ENCODE peak calls at places on chromosome 19, in four cellular contexts. C is K562, R is SK-N-SH, N is HepG2. T is an unnamed sample.
A peak's percentile ranks its signal among the peaks of the same experiment; 100 is the strongest.

GRCh38 chr19:19661675-19662251 is 1.7 kb downstream of the ATP13A1 start:
- DNase-seq in R (peak; percentile 60), N (peak; percentile 66), C (peak; percentile 32), T (peak; percentile 93)

GRCh38 chr19:38277549-38277948 is 13.2 kb downstream of the SPINT2 start:
- DNase-seq in N (no peak), C (no peak), R (no peak), T (no peak)

GRCh38 chr19:4064551-4065260 is 2.0 kb downstream of the ZBTB7A start:
- DNase-seq in R (peak; percentile 86), C (peak; percentile 72), N (no peak), T (no peak)

GRCh38 chr19:709965-710714 is 1.4 kb downstream of the PALM start:
- DNase-seq in C (no peak), N (no peak), R (peak; percentile 55), T (no peak)

GRCh38 chr19:50333737-50334617 is 4.8 kb upstream of the KCNC3 start:
- DNase-seq in N (no peak), R (peak; percentile 98), C (peak; percentile 99), T (no peak)

GRCh38 chr19:15787611-15788155 is at the start of gene OR10H5:
- DNase-seq in R (no peak), C (no peak), N (no peak), T (no peak)

GRCh38 chr19:38538793-38539528 is 78.8 kb downstream of the MAP4K1 start:
- DNase-seq in R (no peak), C (no peak), N (no peak), T (no peak)

GRCh38 chr19:6412111-6412999 is 12.3 kb downstream of the KHSRP start:
- DNase-seq in C (peak; percentile 62), R (peak; percentile 78), N (peak; percentile 49), T (no peak)

GRCh38 chr19:1425102-1425842 is 12.9 kb upstream of the RPS15 start:
- DNase-seq in C (peak; percentile 33), R (no peak), N (no peak), T (no peak)

GRCh38 chr19:38082256-38083118 is 141.5 kb downstream of the DPF1 start:
- DNase-seq in R (no peak), N (no peak), C (no peak), T (no peak)

GRCh38 chr19:53881482-53882390 is at the start of gene PRKCG:
- DNase-seq in C (peak; percentile 66), N (peak; percentile 44), R (peak; percentile 76), T (no peak)

GRCh38 chr19:57719901-57720519 is 7.4 kb downstream of the ZNF671 start:
- DNase-seq in N (no peak), R (no peak), C (no peak), T (no peak)

GRCh38 chr19:7832009-7832408 is 2.0 kb downstream of the EVI5L start:
- DNase-seq in N (no peak), C (no peak), R (no peak), T (no peak)

GRCh38 chr19:51461723-51462161 is 3.5 kb upstream of the SIGLEC8 start:
- DNase-seq in R (no peak), C (no peak), N (no peak), T (no peak)

GRCh38 chr19:4059931-4060620 is 6.6 kb downstream of the ZBTB7A start:
- DNase-seq in R (no peak), C (peak; percentile 59), N (no peak), T (peak; percentile 28)

GRCh38 chr19:40685016-40685526 is 5.4 kb downstream of the NUMBL start:
- DNase-seq in R (no peak), C (no peak), N (no peak), T (no peak)

GRCh38 chr19:45876411-45877197 is 9.3 kb downstream of the IRF2BP1 start:
- DNase-seq in N (peak; percentile 77), C (peak; percentile 80), R (peak; percentile 35), T (no peak)

GRCh38 chr19:29478578-29479565 is 46.9 kb upstream of the VSTM2B start:
- DNase-seq in R (peak; percentile 58), N (peak; percentile 13), C (peak; percentile 40), T (no peak)

GRCh38 chr19:8022275-8022674 is 16.8 kb upstream of the ELAVL1 start:
- DNase-seq in R (no peak), C (peak; percentile 34), N (no peak), T (no peak)

GRCh38 chr19:11111771-11112144 is 22.5 kb downstream of the LDLR start:
- DNase-seq in N (no peak), R (no peak), C (no peak), T (no peak)

GRCh38 chr19:49913720-49914119 is 15.3 kb upstream of the ATF5 start:
- DNase-seq in C (no peak), N (no peak), R (no peak), T (no peak)

GRCh38 chr19:2636897-2637683 is 65.4 kb downstream of the GNG7 start:
- DNase-seq in R (peak; percentile 94), C (peak; percentile 87), N (peak; percentile 34), T (no peak)

GRCh38 chr19:2629491-2630351 is 72.8 kb downstream of the GNG7 start:
- DNase-seq in R (no peak), N (peak; percentile 58), C (no peak), T (no peak)

GRCh38 chr19:21149877-21150276 is 8.0 kb downstream of the ZNF431 start:
- DNase-seq in N (no peak), C (no peak), R (no peak), T (no peak)

GRCh38 chr19:51311388-51312257 is at the start of gene IGLON5:
- DNase-seq in R (peak; percentile 99), N (no peak), C (peak; percentile 78), T (no peak)

GRCh38 chr19:52007436-52007804 is 591 bp downstream of the ZNF615 start:
- DNase-seq in R (peak; percentile 38), C (no peak), N (no peak), T (no peak)

GRCh38 chr19:50906217-50906616 is 5.0 kb downstream of the KLK4 start:
- DNase-seq in C (peak; percentile 48), N (peak; percentile 17), R (peak; percentile 57), T (no peak)

GRCh38 chr19:29193116-29193515 is 19.8 kb downstream of the UQCRFS1 start:
- DNase-seq in N (no peak), C (no peak), R (no peak), T (no peak)

GRCh38 chr19:377801-378581 is 31.0 kb downstream of the C2CD4C start:
- DNase-seq in N (no peak), R (peak; percentile 50), C (no peak), T (no peak)

GRCh38 chr19:4866595-4867424 is 657 bp downstream of the PLIN3 start:
- DNase-seq in R (peak; percentile 44), C (peak; percentile 74), N (peak; percentile 34), T (no peak)

GRCh38 chr19:23474761-23475160 is 79.5 kb upstream of the ZNF91 start:
- DNase-seq in R (no peak), N (no peak), C (no peak), T (no peak)

GRCh38 chr19:57362997-57363705 is at the start of the genes TRAPPC2B and ZNF547:
- DNase-seq in C (peak; percentile 77), N (peak; percentile 99), R (peak; percentile 90), T (peak; percentile 98)

GRCh38 chr19:53980553-53981407 is 10.7 kb upstream of the CACNG6 start:
- DNase-seq in N (peak; percentile 6), C (peak; percentile 43), R (peak; percentile 62), T (no peak)

GRCh38 chr19:42088471-42089190 is 12.7 kb downstream of the ZNF574 start:
- DNase-seq in N (no peak), R (no peak), C (no peak), T (no peak)

GRCh38 chr19:51090471-51090870 is 7.8 kb upstream of the KLK14 start:
- DNase-seq in R (no peak), N (no peak), C (no peak), T (no peak)

GRCh38 chr19:10769533-10770491 is 51.9 kb downstream of the DNM2 start:
- DNase-seq in R (peak; percentile 80), C (peak; percentile 56), N (peak; percentile 76), T (no peak)

GRCh38 chr19:4371898-4372629 is 28.3 kb downstream of the SH3GL1 start:
- DNase-seq in C (peak; percentile 55), N (no peak), R (no peak), T (no peak)

GRCh38 chr19:42325896-42326771 is 699 bp downstream of the MEGF8 start:
- DNase-seq in C (peak; percentile 50), R (peak; percentile 62), N (no peak), T (no peak)

GRCh38 chr19:48724796-48725753 is 5.5 kb upstream of the MAMSTR start:
- DNase-seq in C (peak; percentile 72), N (no peak), R (peak; percentile 75), T (no peak)

GRCh38 chr19:55644191-55644833 is 863 bp downstream of the ZNF581 start:
- DNase-seq in N (no peak), C (no peak), R (peak; percentile 9), T (no peak)

GRCh38 chr19:55643733-55644116 is 276 bp downstream of the ZNF581 start:
- DNase-seq in C (peak; percentile 63), R (no peak), N (no peak), T (no peak)

GRCh38 chr19:55641376-55642152 is 762 bp downstream of the ZNF580 start:
- DNase-seq in C (no peak), R (peak; percentile 45), N (no peak), T (no peak)

GRCh38 chr19:55642153-55643002 is 1.1 kb upstream of the ZNF581 start:
- DNase-seq in C (no peak), N (no peak), R (peak; percentile 47), T (no peak)

GRCh38 chr19:55643003-55643732 is at the start of gene ZNF581:
- DNase-seq in N (peak; percentile 57), C (no peak), R (peak; percentile 90), T (peak; percentile 59)
- TF ChIP-seq RFX5 in N (peak; percentile 14), C (no peak), R (no peak), T (no peak)

GRCh38 chr19:13966684-13967128 is 14.4 kb downstream of the DCAF15 start:
- DNase-seq in N (no peak), R (no peak), C (no peak), T (no peak)
- TF ChIP-seq FOXM1 in N (no peak), R (no peak), C (no peak), T (no peak)

GRCh38 chr19:14370169-14370998 is 10.9 kb upstream of the ADGRE5 start:
- DNase-seq in N (no peak), C (peak; percentile 9), R (no peak), T (no peak)

GRCh38 chr19:14378890-14379289 is 2.4 kb upstream of the ADGRE5 start:
- DNase-seq in C (no peak), R (peak; percentile 51), N (no peak), T (no peak)

GRCh38 chr19:14371321-14371821 is 9.9 kb upstream of the ADGRE5 start:
- DNase-seq in R (no peak), N (no peak), C (no peak), T (no peak)

GRCh38 chr19:14375582-14376291 is 5.5 kb upstream of the ADGRE5 start:
- DNase-seq in N (no peak), R (no peak), C (peak; percentile 6), T (no peak)

GRCh38 chr19:14375055-14375581 is 6.1 kb upstream of the ADGRE5 start:
- DNase-seq in C (peak; percentile 6), N (no peak), R (no peak), T (no peak)
- TF ChIP-seq RFX5 in C (no peak), N (no peak), R (no peak), T (no peak)

GRCh38 chr19:12665646-12666304 is 767 bp downstream of the MAN2B1 start:
- DNase-seq in R (no peak), N (no peak), C (no peak), T (no peak)
- TF ChIP-seq FOXM1 in R (no peak), N (no peak), C (no peak), T (no peak)

GRCh38 chr19:17871878-17872250 is at the start of gene SLC5A5:
- DNase-seq in R (peak; percentile 64), C (no peak), N (no peak), T (no peak)
- TF ChIP-seq RFX5 in R (no peak), C (no peak), N (no peak), T (no peak)